ENCODE peak calls at places on chromosomes 11 and 22, in seven cellular contexts. I is H7; Z is Ammon's horn; F is naive thymus-derived CD8-positive, alpha-beta T cell; M is HCT116; L is T follicular helper cell; J is left ventricle myocardium inferior. Y is an unnamed sample.

GRCh38 chr11:86046111-86046510 is 22.8 kb downstream of the PICALM start:
- DNase-seq in I (no peak), Z (no peak), F (no peak), M (no peak), L (no peak), J (no peak), Y (no peak)

GRCh38 chr11:8867856-8868705 is 42.9 kb upstream of the AKIP1 start:
- DNase-seq in I (no peak), Z (no peak), F (no peak), M (no peak), L (no peak), J (no peak), Y (no peak)

GRCh38 chr22:33210129-33210784 is 152.1 kb upstream of the SYN3 start:
- DNase-seq in I (peak; percentile 85), Z (peak; percentile 44), F (no peak), M (no peak), L (no peak), J (no peak), Y (peak; percentile 87)

GRCh38 chr11:130798280-130798679 is 118.0 kb downstream of the SNX19 start:
- DNase-seq in I (no peak), Z (no peak), F (no peak), M (no peak), L (no peak), J (no peak), Y (no peak)

GRCh38 chr22:32106930-32107329 is 52.2 kb downstream of the C22orf42 start:
- DNase-seq in I (peak; percentile 59), Z (no peak), F (no peak), M (no peak), L (no peak), J (no peak), Y (peak; percentile 72)

GRCh38 chr22:31087744-31088215 is 6.7 kb downstream of the SMTN start:
- DNase-seq in I (peak; percentile 30), Z (no peak), F (no peak), M (no peak), L (no peak), J (no peak), Y (no peak)

GRCh38 chr11:68386331-68386978 is 74.1 kb downstream of the LRP5 start:
- DNase-seq in I (no peak), Z (no peak), F (no peak), M (peak; percentile 13), L (no peak), J (no peak), Y (no peak)

GRCh38 chr11:65036931-65037330 is 4.1 kb upstream of the SAC3D1 start:
- DNase-seq in I (no peak), Z (peak; percentile 81), F (no peak), M (no peak), L (no peak), J (peak; percentile 70), Y (no peak)

GRCh38 chr11:46389450-46390330 is 1.9 kb downstream of the CHRM4 start:
- DNase-seq in I (peak; percentile 97), Z (peak; percentile 73), F (no peak), M (peak; percentile 54), L (no peak), J (peak; percentile 67), Y (peak; percentile 93)

GRCh38 chr11:117620659-117621058 is 176.4 kb downstream of the DSCAML1 start:
- DNase-seq in I (no peak), Z (no peak), F (no peak), M (no peak), L (no peak), J (no peak), Y (no peak)

GRCh38 chr22:17664414-17665045 is 26.0 kb downstream of the BCL2L13 start:
- DNase-seq in I (no peak), Z (no peak), F (no peak), M (no peak), L (no peak), J (no peak), Y (no peak)